ENCODE peak calls at places on chromosomes 4 and X, in six cellular contexts. V is trophoblast cell, A is IMR-90, B is H1, E is mesendoderm, N is mesenchymal stem cell. M is an unnamed sample.
A peak's percentile ranks its signal among the peaks of the same experiment; 100 is the strongest.

GRCh38 chr4:39947963-39948362 is 29.7 kb downstream of the PDS5A start:
- DNase-seq in V (no peak), A (no peak), B (no peak), E (no peak), N (no peak), M (no peak)

GRCh38 chrX:22575161-22575845 is 302.6 kb downstream of the CBLL2 start:
- DNase-seq in V (no peak), A (peak; percentile 26), B (no peak), E (no peak), N (no peak), M (no peak)

GRCh38 chr4:122584517-122584916 is 36.3 kb downstream of the IL21 start:
- DNase-seq in V (no peak), A (peak; percentile 82), B (no peak), E (no peak), N (peak; percentile 91), M (no peak)

GRCh38 chr4:1244978-1245471 is 3.9 kb downstream of the CTBP1 start:
- DNase-seq in V (no peak), A (no peak), B (no peak), E (no peak), N (no peak), M (no peak)

GRCh38 chrX:108347800-108348199 is 90.4 kb downstream of the COL4A6 start:
- DNase-seq in V (no peak), A (no peak), B (peak; percentile 17), E (peak; percentile 66), N (no peak), M (peak; percentile 18)

GRCh38 chrX:17829526-17829925 is 31.6 kb downstream of the RAI2 start:
- DNase-seq in V (no peak), A (no peak), B (no peak), E (no peak), N (no peak), M (no peak)

GRCh38 chrX:39261446-39262147 is 460.3 kb downstream of the MID1IP1 start:
- DNase-seq in V (no peak), A (no peak), B (no peak), E (peak; percentile 63), N (peak; percentile 33), M (peak; percentile 4)

GRCh38 chr4:24924309-24924781 is 11.5 kb upstream of the CCDC149 start:
- DNase-seq in V (peak; percentile 46), A (peak; percentile 97), B (no peak), E (no peak), N (peak; percentile 78), M (no peak)

GRCh38 chr4:169015237-169015636 is 5.2 kb upstream of the CBR4 start:
- DNase-seq in V (no peak), A (no peak), B (no peak), E (peak; percentile 59), N (no peak), M (no peak)

GRCh38 chrX:10486373-10486772 is 134.0 kb downstream of the MID1 start:
- DNase-seq in V (no peak), A (peak; percentile 84), B (no peak), E (no peak), N (peak; percentile 59), M (no peak)

GRCh38 chr4:188002751-188003150 is 7.2 kb downstream of the ZFP42 start:
- DNase-seq in V (peak; percentile 85), A (no peak), B (no peak), E (no peak), N (no peak), M (no peak)

GRCh38 chr4:137226900-137227299 is 305.4 kb downstream of the PCDH18 start:
- DNase-seq in V (no peak), A (peak; percentile 16), B (no peak), E (peak; percentile 43), N (peak; percentile 8), M (no peak)

GRCh38 chr4:116391020-116391419 is 694.4 kb downstream of the TRAM1L1 start:
- DNase-seq in V (no peak), A (no peak), B (no peak), E (no peak), N (no peak), M (no peak)

GRCh38 chr4:110190249-110190648 is 8.2 kb downstream of the ELOVL6 start:
- DNase-seq in V (no peak), A (no peak), B (no peak), E (no peak), N (no peak), M (no peak)

GRCh38 chr4:107380190-107380589 is 339.8 kb downstream of the PAPSS1 start:
- DNase-seq in V (no peak), A (no peak), B (no peak), E (no peak), N (no peak), M (no peak)

GRCh38 chr4:30172416-30172815 is 547.8 kb upstream of the PCDH7 start:
- DNase-seq in V (no peak), A (peak; percentile 2), B (no peak), E (no peak), N (no peak), M (no peak)

GRCh38 chrX:34559325-34559724 is 97.8 kb downstream of the TMEM47 start:
- DNase-seq in V (no peak), A (peak; percentile 17), B (no peak), E (no peak), N (no peak), M (no peak)

GRCh38 chrX:28586291-28586690 is 955 bp upstream of the IL1RAPL1 start:
- DNase-seq in V (no peak), A (peak; percentile 45), B (no peak), E (peak; percentile 63), N (peak; percentile 56), M (peak; percentile 31)

GRCh38 chrX:18755651-18756050 is 48.2 kb downstream of the PPEF1 start:
- DNase-seq in V (no peak), A (no peak), B (no peak), E (no peak), N (no peak), M (no peak)

GRCh38 chr4:127641524-127641923 is 8.8 kb downstream of the INTU start:
- DNase-seq in V (no peak), A (peak; percentile 15), B (no peak), E (no peak), N (no peak), M (no peak)

GRCh38 chr4:183758006-183758734 is 99.1 kb downstream of the TRAPPC11 start:
- DNase-seq in V (no peak), A (no peak), B (no peak), E (peak; percentile 46), N (no peak), M (peak; percentile 23)

GRCh38 chrX:34848281-34848680 is 94.3 kb upstream of the FAM47B start:
- DNase-seq in V (no peak), A (peak; percentile 66), B (no peak), E (no peak), N (no peak), M (no peak)

GRCh38 chr4:179855471-179855870 is 2387.7 kb upstream of the TENM3 start:
- DNase-seq in V (no peak), A (peak; percentile 57), B (no peak), E (no peak), N (no peak), M (no peak)

GRCh38 chr4:4668355-4669210 is 126.7 kb upstream of the STX18 start:
- DNase-seq in V (no peak), A (no peak), B (no peak), E (no peak), N (peak; percentile 32), M (no peak)
- H3K4me3 ChIP-seq in V (no peak overlapping the region), A (no peak overlapping the region), B (no peak overlapping the region), E (no peak overlapping the region), N (no peak overlapping the region), M (no peak overlapping the region)

DNA sequence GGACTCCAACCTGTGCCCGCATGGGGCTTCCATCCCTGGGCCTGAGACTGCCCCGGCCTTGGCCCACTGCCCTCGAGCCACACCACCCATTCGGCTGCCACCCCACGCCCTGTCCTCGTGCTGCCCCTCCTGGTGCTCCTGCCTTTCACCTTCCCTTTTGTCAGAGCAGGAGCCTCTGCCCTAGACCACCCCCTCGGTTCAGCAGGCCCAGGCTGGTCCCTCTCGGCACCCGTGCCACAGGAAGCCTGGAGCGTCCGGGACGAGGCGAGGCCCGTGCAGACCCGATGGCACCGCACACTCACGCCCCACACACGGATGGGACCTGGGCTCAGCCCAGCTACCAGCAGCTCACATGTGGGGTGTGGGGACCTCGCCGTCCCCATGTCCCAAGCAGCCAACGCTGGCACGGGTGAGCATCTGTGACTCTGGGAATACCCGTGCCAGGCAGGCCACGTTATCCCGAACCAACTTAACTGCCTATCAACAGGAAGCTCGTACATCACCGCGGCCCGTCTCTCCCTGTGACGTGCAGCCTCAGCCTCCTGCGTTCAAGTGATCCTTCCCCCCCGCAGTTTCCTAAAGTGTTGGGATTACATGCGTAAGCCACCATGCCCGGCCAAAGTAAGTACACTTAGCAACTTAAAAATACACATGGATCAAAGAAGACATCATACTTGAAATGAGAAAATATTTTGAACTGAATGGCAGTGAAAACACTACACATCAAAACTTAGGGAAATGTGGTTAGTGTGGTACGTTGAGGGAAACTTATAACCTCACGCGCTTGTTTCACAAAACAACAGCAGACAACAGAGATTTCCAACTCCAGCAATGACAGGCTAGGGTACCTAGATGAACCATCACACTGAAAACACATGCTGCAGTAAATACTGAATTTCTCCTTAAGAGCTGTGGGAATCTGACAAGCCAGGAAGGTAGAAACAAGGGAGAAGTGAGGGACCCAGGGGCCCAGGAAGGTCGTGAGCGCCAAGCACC is 29.0 kb downstream of the LRPAP1 start:
- DNase-seq in V (no peak), A (no peak), B (no peak), E (no peak), N (no peak), M (no peak)
- H3K18ac ChIP-seq in V (no peak overlapping the region), A (no peak overlapping the region), B (no peak overlapping the region), E (no peak overlapping the region), N (no peak overlapping the region), M (peak overlapping the region; percentile 48)

DNA sequence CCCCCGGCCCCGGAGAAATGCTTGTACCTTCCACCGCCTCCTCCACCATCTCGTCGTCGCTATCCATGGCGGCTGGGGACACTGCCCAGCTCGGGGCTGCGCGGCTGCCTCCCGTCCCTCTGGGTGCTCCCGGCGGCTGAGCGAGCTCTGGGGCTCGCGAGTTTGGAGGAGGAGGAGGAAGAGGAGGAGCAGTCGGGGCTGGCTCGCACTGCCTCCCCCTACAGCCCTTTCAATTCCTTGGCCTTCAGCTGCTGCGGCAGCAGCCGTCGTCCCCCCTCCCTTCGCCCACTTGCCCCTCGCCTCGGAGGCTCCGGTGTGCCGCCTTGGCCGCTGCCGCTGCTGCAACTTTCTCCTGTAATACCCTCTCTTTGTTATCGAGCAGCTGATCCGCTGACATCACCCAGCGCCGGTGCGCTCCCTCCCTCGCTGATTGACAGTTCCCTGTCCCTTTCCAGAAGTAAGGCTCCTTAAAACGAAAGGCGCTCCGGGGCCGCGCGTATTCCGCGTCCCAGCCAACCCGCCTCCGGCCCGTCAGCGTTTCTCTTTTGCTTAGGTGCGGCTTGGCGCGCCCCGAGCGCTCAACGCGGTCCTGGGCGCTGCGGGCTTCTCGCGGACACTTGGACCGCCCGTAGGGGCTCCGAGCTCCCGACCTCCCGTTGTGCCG is at the start of gene SETD7:
- DNase-seq in V (peak; percentile 80), A (peak; percentile 76), B (peak; percentile 59), E (peak; percentile 94), N (peak; percentile 87), M (peak; percentile 58)
- H3K4me3 ChIP-seq in V (peak within 1 kb of the TSS; percentile 86), A (peak within 1 kb of the TSS; percentile 64), B (peak within 1 kb of the TSS; percentile 54), E (peak within 1 kb of the TSS; percentile 66), N (peak within 1 kb of the TSS; percentile 92), M (peak within 1 kb of the TSS; percentile 97)

DNA sequence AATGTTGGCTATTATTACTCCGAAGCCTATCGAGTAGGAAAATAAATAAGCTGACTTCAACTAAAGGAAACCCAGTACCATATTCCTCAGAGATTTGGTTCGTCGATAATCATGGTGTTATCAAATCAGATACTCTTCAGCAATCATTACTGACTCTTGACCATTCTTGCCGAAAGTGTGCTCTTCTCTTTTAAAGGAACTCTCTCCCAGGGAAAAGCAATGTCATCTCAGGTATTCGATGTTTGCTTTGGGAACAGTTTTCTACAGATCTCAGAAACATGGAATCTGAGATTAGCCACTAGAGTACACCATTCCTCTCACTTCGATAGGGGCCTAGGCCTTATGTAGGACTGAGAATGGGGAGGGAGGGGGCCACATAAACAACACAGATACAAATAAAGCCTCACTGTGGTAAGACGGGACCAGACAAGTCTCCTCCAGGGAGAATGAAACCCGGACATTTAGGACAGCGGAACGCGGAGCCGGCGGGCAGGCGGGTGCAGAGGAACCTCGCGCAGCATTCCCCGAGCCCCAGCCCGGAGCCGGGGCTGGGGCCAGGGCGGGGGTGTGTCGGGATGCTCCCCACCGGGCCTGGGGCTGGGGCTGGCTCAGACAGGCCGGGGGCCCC is 586 bp downstream of the DNAJB14 start:
- DNase-seq in V (peak; percentile 38), A (peak; percentile 21), B (no peak), E (peak; percentile 73), N (peak; percentile 60), M (peak; percentile 9)
- H3K18ac ChIP-seq in V (no peak overlapping the region), A (peak overlapping the region; percentile 27), B (peak overlapping the region; percentile 51), E (peak overlapping the region; percentile 77), N (peak overlapping the region; percentile 65), M (peak overlapping the region; percentile 94)

M was measured in neuronal stem cell.